ENCODE peak calls at places on chromosomes 5 and 9, in ten cellular contexts. One of them, this sample, is unnamed.

GRCh38 chr5:138536665-138537315 is 6.2 kb downstream of the ETF1 start:
- DNase-seq in spleen: no peak
- DNase-seq in bronchial epithelial cell: no peak
- DNase-seq in tibial nerve: no peak
- DNase-seq in osteoblast: no peak
- DNase-seq in cardiac muscle cell: peak; percentile 20
- DNase-seq in endothelial cell: no peak
- DNase-seq in ascending aorta: no peak
- DNase-seq in uterus: no peak
- DNase-seq in PC-9: no peak
- DNase-seq in this sample: no peak

GRCh38 chr5:61662670-61663069 is 330.6 kb downstream of the ZSWIM6 start:
- DNase-seq in uterus: no peak
- DNase-seq in endothelial cell: no peak
- DNase-seq in ascending aorta: no peak
- DNase-seq in osteoblast: no peak
- DNase-seq in spleen: no peak
- DNase-seq in cardiac muscle cell: no peak
- DNase-seq in PC-9: no peak
- DNase-seq in bronchial epithelial cell: no peak
- DNase-seq in tibial nerve: no peak
- DNase-seq in this sample: no peak

GRCh38 chr9:73515216-73515615 is 363.6 kb downstream of the ANXA1 start:
- DNase-seq in PC-9: no peak
- DNase-seq in osteoblast: no peak
- DNase-seq in cardiac muscle cell: no peak
- DNase-seq in ascending aorta: no peak
- DNase-seq in tibial nerve: no peak
- DNase-seq in endothelial cell: no peak
- DNase-seq in bronchial epithelial cell: peak; percentile 33
- DNase-seq in spleen: no peak
- DNase-seq in uterus: no peak
- DNase-seq in this sample: no peak

GRCh38 chr5:122775713-122776084 is 819 bp downstream of the SNX2 start:
- DNase-seq in spleen: no peak
- DNase-seq in ascending aorta: no peak
- DNase-seq in endothelial cell: no peak
- DNase-seq in PC-9: no peak
- DNase-seq in uterus: no peak
- DNase-seq in cardiac muscle cell: no peak
- DNase-seq in tibial nerve: no peak
- DNase-seq in bronchial epithelial cell: peak; percentile 18
- DNase-seq in osteoblast: no peak
- DNase-seq in this sample: no peak

GRCh38 chr9:130692365-130692764 is 1.2 kb upstream of the EXOSC2 start:
- DNase-seq in uterus: no peak
- DNase-seq in endothelial cell: peak; percentile 93
- DNase-seq in ascending aorta: no peak
- DNase-seq in osteoblast: no peak
- DNase-seq in tibial nerve: no peak
- DNase-seq in spleen: peak; percentile 82
- DNase-seq in PC-9: no peak
- DNase-seq in cardiac muscle cell: peak; percentile 91
- DNase-seq in bronchial epithelial cell: no peak
- DNase-seq in this sample: no peak

GRCh38 chr5:15209053-15209762 is 290.8 kb upstream of the FBXL7 start:
- DNase-seq in osteoblast: no peak
- DNase-seq in tibial nerve: no peak
- DNase-seq in uterus: no peak
- DNase-seq in cardiac muscle cell: peak; percentile 20
- DNase-seq in endothelial cell: no peak
- DNase-seq in spleen: no peak
- DNase-seq in PC-9: no peak
- DNase-seq in ascending aorta: no peak
- DNase-seq in bronchial epithelial cell: peak; percentile 5
- DNase-seq in this sample: no peak

GRCh38 chr5:42641321-42642005 is 115.2 kb upstream of the CCDC152 start:
- DNase-seq in spleen: no peak
- DNase-seq in cardiac muscle cell: no peak
- DNase-seq in endothelial cell: no peak
- DNase-seq in osteoblast: no peak
- DNase-seq in uterus: no peak
- DNase-seq in PC-9: no peak
- DNase-seq in tibial nerve: no peak
- DNase-seq in ascending aorta: no peak
- DNase-seq in bronchial epithelial cell: peak; percentile 90
- DNase-seq in this sample: no peak

GRCh38 chr9:103410059-103410458 is 414.9 kb downstream of the CYLC2 start:
- DNase-seq in tibial nerve: no peak
- DNase-seq in endothelial cell: no peak
- DNase-seq in PC-9: no peak
- DNase-seq in uterus: no peak
- DNase-seq in ascending aorta: no peak
- DNase-seq in spleen: no peak
- DNase-seq in cardiac muscle cell: no peak
- DNase-seq in osteoblast: no peak
- DNase-seq in bronchial epithelial cell: no peak
- DNase-seq in this sample: no peak

GRCh38 chr5:133220851-133221674 is 169.2 kb downstream of the HSPA4 start:
- DNase-seq in ascending aorta: no peak
- DNase-seq in tibial nerve: no peak
- DNase-seq in uterus: no peak
- DNase-seq in PC-9: no peak
- DNase-seq in osteoblast: peak; percentile 48
- DNase-seq in bronchial epithelial cell: no peak
- DNase-seq in endothelial cell: no peak
- DNase-seq in cardiac muscle cell: no peak
- DNase-seq in spleen: no peak
- DNase-seq in this sample: no peak

GRCh38 chr9:99192786-99193465 is 28.8 kb downstream of the ALG2 start:
- DNase-seq in bronchial epithelial cell: peak; percentile 9
- DNase-seq in tibial nerve: no peak
- DNase-seq in PC-9: no peak
- DNase-seq in endothelial cell: no peak
- DNase-seq in osteoblast: no peak
- DNase-seq in cardiac muscle cell: no peak
- DNase-seq in uterus: no peak
- DNase-seq in spleen: no peak
- DNase-seq in ascending aorta: no peak
- DNase-seq in this sample: no peak
- TF ChIP-seq CTCF in bronchial epithelial cell: peak; percentile 20
- TF ChIP-seq CTCF in tibial nerve: no peak
- TF ChIP-seq CTCF in PC-9: no peak
- TF ChIP-seq CTCF in endothelial cell: no peak
- TF ChIP-seq CTCF in osteoblast: peak; percentile 38
- TF ChIP-seq CTCF in cardiac muscle cell: peak; percentile 34
- TF ChIP-seq CTCF in uterus: no peak
- TF ChIP-seq CTCF in spleen: no peak
- TF ChIP-seq CTCF in ascending aorta: no peak
- TF ChIP-seq CTCF in this sample: no peak

DNA sequence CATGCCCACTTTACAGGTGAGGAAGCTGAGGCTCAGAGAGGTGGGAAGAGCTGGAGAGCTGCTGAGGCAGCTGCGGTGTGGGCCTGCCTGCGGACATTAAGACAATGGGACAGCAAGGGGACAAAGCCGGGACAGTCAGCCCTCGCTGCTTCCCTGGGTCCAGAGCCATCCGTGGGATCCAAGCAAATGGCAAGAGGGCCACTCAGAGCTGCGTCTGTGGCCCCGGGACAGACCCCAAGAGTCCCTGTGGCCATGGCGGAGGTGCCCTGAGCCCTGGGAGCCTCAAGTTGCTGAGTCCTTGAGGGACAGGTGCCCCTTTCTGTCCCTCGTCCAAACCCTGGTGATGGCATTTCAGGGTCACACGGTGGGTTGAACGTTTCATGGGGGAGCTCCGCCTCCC is 191.9 kb downstream of the OLFM1 start:
- DNase-seq in osteoblast: no peak
- DNase-seq in ascending aorta: no peak
- DNase-seq in cardiac muscle cell: no peak
- DNase-seq in spleen: no peak
- DNase-seq in PC-9: no peak
- DNase-seq in bronchial epithelial cell: no peak
- DNase-seq in endothelial cell: no peak
- DNase-seq in uterus: no peak
- DNase-seq in tibial nerve: no peak
- DNase-seq in this sample: no peak
- TF ChIP-seq CTCF in osteoblast: no peak
- TF ChIP-seq CTCF in ascending aorta: no peak
- TF ChIP-seq CTCF in cardiac muscle cell: no peak
- TF ChIP-seq CTCF in spleen: no peak
- TF ChIP-seq CTCF in PC-9: no peak
- TF ChIP-seq CTCF in bronchial epithelial cell: no peak
- TF ChIP-seq CTCF in endothelial cell: no peak
- TF ChIP-seq CTCF in uterus: no peak
- TF ChIP-seq CTCF in tibial nerve: no peak
- TF ChIP-seq CTCF in this sample: no peak

GRCh38 chr9:87080512-87081225 is 133.4 kb upstream of the GAS1 start:
- DNase-seq in PC-9: no peak
- DNase-seq in spleen: no peak
- DNase-seq in bronchial epithelial cell: peak; percentile 32
- DNase-seq in uterus: no peak
- DNase-seq in cardiac muscle cell: peak; percentile 26
- DNase-seq in endothelial cell: no peak
- DNase-seq in osteoblast: no peak
- DNase-seq in ascending aorta: no peak
- DNase-seq in tibial nerve: no peak
- DNase-seq in this sample: no peak
- TF ChIP-seq CTCF in PC-9: peak; percentile 42
- TF ChIP-seq CTCF in spleen: no peak
- TF ChIP-seq CTCF in bronchial epithelial cell: peak; percentile 29
- TF ChIP-seq CTCF in uterus: peak; percentile 7
- TF ChIP-seq CTCF in cardiac muscle cell: peak; percentile 48
- TF ChIP-seq CTCF in endothelial cell: peak; percentile 46
- TF ChIP-seq CTCF in osteoblast: peak; percentile 26
- TF ChIP-seq CTCF in ascending aorta: no peak
- TF ChIP-seq CTCF in tibial nerve: no peak
- TF ChIP-seq CTCF in this sample: no peak

DNA sequence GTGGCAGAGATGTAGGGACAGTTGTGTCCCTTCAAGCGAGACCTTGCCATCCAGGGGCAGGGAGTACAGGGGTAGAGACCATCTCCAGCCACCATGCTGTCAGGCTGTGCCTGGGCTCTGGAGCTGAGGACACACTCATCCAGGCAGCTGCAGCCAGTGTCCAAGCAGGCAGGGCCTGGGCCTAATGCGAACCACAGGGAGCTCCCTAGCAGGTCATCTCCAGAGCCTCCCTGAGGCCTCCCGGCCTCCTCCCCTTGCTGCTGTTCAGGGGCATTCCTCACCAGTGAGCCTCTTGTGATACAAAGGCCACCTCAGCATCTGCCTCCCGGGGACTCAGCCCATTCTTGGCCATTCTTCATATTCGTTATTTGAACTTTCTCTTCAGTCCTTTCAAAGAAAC is 35.0 kb downstream of the TPPP start:
- DNase-seq in bronchial epithelial cell: no peak
- DNase-seq in tibial nerve: no peak
- DNase-seq in PC-9: no peak
- DNase-seq in ascending aorta: no peak
- DNase-seq in spleen: peak; percentile 70
- DNase-seq in cardiac muscle cell: no peak
- DNase-seq in endothelial cell: no peak
- DNase-seq in uterus: no peak
- DNase-seq in osteoblast: peak; percentile 83
- DNase-seq in this sample: no peak
- TF ChIP-seq CTCF in bronchial epithelial cell: no peak
- TF ChIP-seq CTCF in tibial nerve: no peak
- TF ChIP-seq CTCF in PC-9: no peak
- TF ChIP-seq CTCF in ascending aorta: no peak
- TF ChIP-seq CTCF in spleen: no peak
- TF ChIP-seq CTCF in cardiac muscle cell: no peak
- TF ChIP-seq CTCF in endothelial cell: no peak
- TF ChIP-seq CTCF in uterus: no peak
- TF ChIP-seq CTCF in osteoblast: no peak
- TF ChIP-seq CTCF in this sample: no peak

DNA sequence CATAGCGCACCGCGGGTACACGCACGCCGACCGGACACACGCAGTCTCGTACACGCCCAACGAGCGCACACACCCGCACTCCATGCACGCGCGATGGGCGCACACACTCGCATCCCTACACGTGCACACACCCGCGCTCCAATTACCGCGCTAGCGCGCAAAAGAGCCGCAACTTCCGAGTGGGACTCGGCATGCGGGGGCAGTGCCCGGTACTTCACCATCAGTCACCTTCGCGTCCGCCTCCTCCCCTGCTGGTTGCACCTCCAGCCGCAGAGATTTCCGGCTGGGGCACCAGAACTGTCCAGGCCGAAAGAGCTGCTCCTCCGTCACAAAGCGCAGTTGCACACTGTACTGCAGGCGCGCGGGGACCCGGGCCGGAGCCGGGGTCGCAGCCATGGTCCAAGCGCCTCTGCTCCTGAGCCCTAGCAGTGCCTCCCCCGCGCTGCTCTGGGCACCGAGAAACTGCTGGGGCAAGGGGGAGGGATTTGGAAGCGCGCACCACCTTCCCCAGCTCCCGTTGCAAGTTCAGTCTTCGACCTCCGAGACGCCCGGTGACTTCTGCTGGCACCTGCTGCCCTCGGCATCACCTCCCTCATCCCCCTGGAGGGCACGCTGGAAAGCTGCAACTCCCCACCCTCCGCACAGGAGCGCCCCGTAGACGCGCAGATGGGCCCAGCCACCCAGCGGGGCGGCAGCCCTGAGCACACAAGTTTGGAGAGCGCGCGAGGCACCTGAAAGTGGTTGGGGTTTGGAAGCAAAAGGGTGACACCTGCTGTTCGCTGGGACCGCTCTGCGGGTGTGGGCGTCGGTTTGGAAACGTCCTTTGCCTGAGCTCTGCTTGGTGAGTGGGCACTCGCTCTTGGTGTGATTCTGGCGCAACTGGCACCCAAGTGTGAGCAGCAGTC is 337.4 kb upstream of the PUM3 start:
- DNase-seq in endothelial cell: peak; percentile 66
- DNase-seq in spleen: no peak
- DNase-seq in uterus: no peak
- DNase-seq in cardiac muscle cell: peak; percentile 78
- DNase-seq in osteoblast: no peak
- DNase-seq in PC-9: no peak
- DNase-seq in bronchial epithelial cell: peak; percentile 44
- DNase-seq in tibial nerve: no peak
- DNase-seq in ascending aorta: no peak
- DNase-seq in this sample: no peak
- TF ChIP-seq CTCF in endothelial cell: peak; percentile 5
- TF ChIP-seq CTCF in spleen: peak; percentile 15
- TF ChIP-seq CTCF in uterus: no peak
- TF ChIP-seq CTCF in cardiac muscle cell: peak; percentile 15
- TF ChIP-seq CTCF in osteoblast: no peak
- TF ChIP-seq CTCF in PC-9: no peak
- TF ChIP-seq CTCF in bronchial epithelial cell: peak; percentile 85
- TF ChIP-seq CTCF in tibial nerve: no peak
- TF ChIP-seq CTCF in ascending aorta: no peak
- TF ChIP-seq CTCF in this sample: no peak

This sample was measured in tibial artery.